ENCODE peak calls at places on chromosomes 6 and 20, in seven cellular contexts. One of them, this sample, is unnamed.

GRCh38 chr6:387293-387694 is 4.3 kb upstream of the IRF4 start:
- DNase-seq in CD4-positive, CD25-positive, alpha-beta regulatory T cell: no peak
- DNase-seq in keratinocyte: no peak
- DNase-seq in neural crest cell: no peak
- DNase-seq in CD8-positive, alpha-beta T cell: no peak
- DNase-seq in fibroblast of pulmonary artery: peak
- DNase-seq in NCI-H1092: no peak
- DNase-seq in this sample: no peak

GRCh38 chr6:110179406-110180227 is at the start of gene WASF1:
- DNase-seq in CD4-positive, CD25-positive, alpha-beta regulatory T cell: peak
- DNase-seq in keratinocyte: peak
- DNase-seq in neural crest cell: peak
- DNase-seq in CD8-positive, alpha-beta T cell: peak
- DNase-seq in fibroblast of pulmonary artery: peak
- DNase-seq in NCI-H1092: peak
- DNase-seq in this sample: peak

GRCh38 chr6:40848868-40849524 is 190.0 kb downstream of the UNC5CL start:
- DNase-seq in CD4-positive, CD25-positive, alpha-beta regulatory T cell: no peak
- DNase-seq in keratinocyte: no peak
- DNase-seq in neural crest cell: no peak
- DNase-seq in CD8-positive, alpha-beta T cell: no peak
- DNase-seq in fibroblast of pulmonary artery: no peak
- DNase-seq in NCI-H1092: no peak
- DNase-seq in this sample: no peak

GRCh38 chr6:86937219-86938079 is at the start of gene HTR1E:
- DNase-seq in CD4-positive, CD25-positive, alpha-beta regulatory T cell: no peak
- DNase-seq in keratinocyte: no peak
- DNase-seq in neural crest cell: peak
- DNase-seq in CD8-positive, alpha-beta T cell: no peak
- DNase-seq in fibroblast of pulmonary artery: peak
- DNase-seq in NCI-H1092: no peak
- DNase-seq in this sample: peak

GRCh38 chr6:147676896-147677295 is 168.4 kb downstream of the SAMD5 start:
- DNase-seq in CD4-positive, CD25-positive, alpha-beta regulatory T cell: no peak
- DNase-seq in keratinocyte: no peak
- DNase-seq in neural crest cell: no peak
- DNase-seq in CD8-positive, alpha-beta T cell: no peak
- DNase-seq in fibroblast of pulmonary artery: no peak
- DNase-seq in NCI-H1092: no peak
- DNase-seq in this sample: no peak

GRCh38 chr6:13924146-13924948 is 405 bp upstream of the RNF182 start:
- DNase-seq in CD4-positive, CD25-positive, alpha-beta regulatory T cell: peak
- DNase-seq in keratinocyte: no peak
- DNase-seq in neural crest cell: peak
- DNase-seq in CD8-positive, alpha-beta T cell: no peak
- DNase-seq in fibroblast of pulmonary artery: peak
- DNase-seq in NCI-H1092: peak
- DNase-seq in this sample: peak

GRCh38 chr6:116444092-116444491 is 17.1 kb upstream of the CALHM6 start:
- DNase-seq in CD4-positive, CD25-positive, alpha-beta regulatory T cell: no peak
- DNase-seq in keratinocyte: no peak
- DNase-seq in neural crest cell: no peak
- DNase-seq in CD8-positive, alpha-beta T cell: no peak
- DNase-seq in fibroblast of pulmonary artery: peak
- DNase-seq in NCI-H1092: no peak
- DNase-seq in this sample: peak

GRCh38 chr6:169371344-169372144 is 117.9 kb upstream of the THBS2 start:
- DNase-seq in CD4-positive, CD25-positive, alpha-beta regulatory T cell: no peak
- DNase-seq in keratinocyte: no peak
- DNase-seq in neural crest cell: no peak
- DNase-seq in CD8-positive, alpha-beta T cell: no peak
- DNase-seq in fibroblast of pulmonary artery: peak
- DNase-seq in NCI-H1092: no peak
- DNase-seq in this sample: peak

GRCh38 chr6:73041051-73041450 is 184.2 kb downstream of the KHDC1L start:
- DNase-seq in CD4-positive, CD25-positive, alpha-beta regulatory T cell: no peak
- DNase-seq in keratinocyte: no peak
- DNase-seq in neural crest cell: no peak
- DNase-seq in CD8-positive, alpha-beta T cell: no peak
- DNase-seq in fibroblast of pulmonary artery: no peak
- DNase-seq in NCI-H1092: no peak
- DNase-seq in this sample: no peak

GRCh38 chr20:20225325-20225724 is 142.6 kb upstream of the INSM1 start:
- DNase-seq in CD4-positive, CD25-positive, alpha-beta regulatory T cell: no peak
- DNase-seq in keratinocyte: no peak
- DNase-seq in neural crest cell: no peak
- DNase-seq in CD8-positive, alpha-beta T cell: no peak
- DNase-seq in fibroblast of pulmonary artery: no peak
- DNase-seq in NCI-H1092: peak
- DNase-seq in this sample: no peak

GRCh38 chr6:56401477-56402070 is 154.2 kb upstream of the COL21A1 start:
- DNase-seq in CD4-positive, CD25-positive, alpha-beta regulatory T cell: no peak
- DNase-seq in keratinocyte: no peak
- DNase-seq in neural crest cell: no peak
- DNase-seq in CD8-positive, alpha-beta T cell: no peak
- DNase-seq in fibroblast of pulmonary artery: no peak
- DNase-seq in NCI-H1092: no peak
- DNase-seq in this sample: no peak

GRCh38 chr20:32509639-32510066 is 75.5 kb downstream of the NOL4L start:
- DNase-seq in CD4-positive, CD25-positive, alpha-beta regulatory T cell: peak
- DNase-seq in keratinocyte: no peak
- DNase-seq in neural crest cell: no peak
- DNase-seq in CD8-positive, alpha-beta T cell: peak
- DNase-seq in fibroblast of pulmonary artery: no peak
- DNase-seq in NCI-H1092: no peak
- DNase-seq in this sample: peak

GRCh38 chr6:77979204-77979603 is 326.4 kb downstream of the MEI4 start:
- DNase-seq in CD4-positive, CD25-positive, alpha-beta regulatory T cell: no peak
- DNase-seq in keratinocyte: no peak
- DNase-seq in neural crest cell: no peak
- DNase-seq in CD8-positive, alpha-beta T cell: no peak
- DNase-seq in fibroblast of pulmonary artery: no peak
- DNase-seq in NCI-H1092: no peak
- DNase-seq in this sample: no peak

GRCh38 chr6:34810936-34811632 is 19.2 kb downstream of the BLTP3A start:
- DNase-seq in CD4-positive, CD25-positive, alpha-beta regulatory T cell: no peak
- DNase-seq in keratinocyte: no peak
- DNase-seq in neural crest cell: no peak
- DNase-seq in CD8-positive, alpha-beta T cell: no peak
- DNase-seq in fibroblast of pulmonary artery: no peak
- DNase-seq in NCI-H1092: no peak
- DNase-seq in this sample: no peak

GRCh38 chr20:24643731-24644130 is 174.3 kb downstream of the SYNDIG1 start:
- DNase-seq in CD4-positive, CD25-positive, alpha-beta regulatory T cell: no peak
- DNase-seq in keratinocyte: no peak
- DNase-seq in neural crest cell: no peak
- DNase-seq in CD8-positive, alpha-beta T cell: no peak
- DNase-seq in fibroblast of pulmonary artery: no peak
- DNase-seq in NCI-H1092: no peak
- DNase-seq in this sample: no peak

GRCh38 chr6:136547336-136547735 is 2.9 kb downstream of the MAP7 start:
- DNase-seq in CD4-positive, CD25-positive, alpha-beta regulatory T cell: no peak
- DNase-seq in keratinocyte: no peak
- DNase-seq in neural crest cell: no peak
- DNase-seq in CD8-positive, alpha-beta T cell: no peak
- DNase-seq in fibroblast of pulmonary artery: peak
- DNase-seq in NCI-H1092: no peak
- DNase-seq in this sample: peak

GRCh38 chr6:39357998-39358686 is 35.6 kb upstream of the KCNK16 start:
- DNase-seq in CD4-positive, CD25-positive, alpha-beta regulatory T cell: no peak
- DNase-seq in keratinocyte: no peak
- DNase-seq in neural crest cell: no peak
- DNase-seq in CD8-positive, alpha-beta T cell: no peak
- DNase-seq in fibroblast of pulmonary artery: peak
- DNase-seq in NCI-H1092: peak
- DNase-seq in this sample: peak

GRCh38 chr6:32046450-32047083 is 8.4 kb downstream of the CYP21A2 start:
- DNase-seq in CD4-positive, CD25-positive, alpha-beta regulatory T cell: no peak
- DNase-seq in keratinocyte: no peak
- DNase-seq in neural crest cell: no peak
- DNase-seq in CD8-positive, alpha-beta T cell: no peak
- DNase-seq in fibroblast of pulmonary artery: peak
- DNase-seq in NCI-H1092: peak
- DNase-seq in this sample: peak

GRCh38 chr6:23647045-23647444 is 479.0 kb upstream of the NRSN1 start:
- DNase-seq in CD4-positive, CD25-positive, alpha-beta regulatory T cell: no peak
- DNase-seq in keratinocyte: no peak
- DNase-seq in neural crest cell: no peak
- DNase-seq in CD8-positive, alpha-beta T cell: no peak
- DNase-seq in fibroblast of pulmonary artery: no peak
- DNase-seq in NCI-H1092: no peak
- DNase-seq in this sample: no peak

GRCh38 chr20:53823121-53823764 is 229.6 kb upstream of the ZNF217 start:
- DNase-seq in CD4-positive, CD25-positive, alpha-beta regulatory T cell: no peak
- DNase-seq in keratinocyte: no peak
- DNase-seq in neural crest cell: no peak
- DNase-seq in CD8-positive, alpha-beta T cell: peak
- DNase-seq in fibroblast of pulmonary artery: no peak
- DNase-seq in NCI-H1092: no peak
- DNase-seq in this sample: no peak

GRCh38 chr6:90199900-90200299 is 96.7 kb downstream of the BACH2 start:
- DNase-seq in CD4-positive, CD25-positive, alpha-beta regulatory T cell: no peak
- DNase-seq in keratinocyte: no peak
- DNase-seq in neural crest cell: no peak
- DNase-seq in CD8-positive, alpha-beta T cell: no peak
- DNase-seq in fibroblast of pulmonary artery: no peak
- DNase-seq in NCI-H1092: no peak
- DNase-seq in this sample: no peak

GRCh38 chr6:160079686-160080043 is 42.0 kb upstream of the SLC22A1 start:
- DNase-seq in CD4-positive, CD25-positive, alpha-beta regulatory T cell: no peak
- DNase-seq in keratinocyte: no peak
- DNase-seq in neural crest cell: no peak
- DNase-seq in CD8-positive, alpha-beta T cell: no peak
- DNase-seq in fibroblast of pulmonary artery: no peak
- DNase-seq in NCI-H1092: no peak
- DNase-seq in this sample: no peak

GRCh38 chr6:40973304-40973703 is 65.7 kb downstream of the UNC5CL start:
- DNase-seq in CD4-positive, CD25-positive, alpha-beta regulatory T cell: no peak
- DNase-seq in keratinocyte: no peak
- DNase-seq in neural crest cell: no peak
- DNase-seq in CD8-positive, alpha-beta T cell: no peak
- DNase-seq in fibroblast of pulmonary artery: no peak
- DNase-seq in NCI-H1092: no peak
- DNase-seq in this sample: no peak

GRCh38 chr20:9038791-9039190 is 30.1 kb upstream of the PLCB4 start:
- DNase-seq in CD4-positive, CD25-positive, alpha-beta regulatory T cell: no peak
- DNase-seq in keratinocyte: no peak
- DNase-seq in neural crest cell: no peak
- DNase-seq in CD8-positive, alpha-beta T cell: no peak
- DNase-seq in fibroblast of pulmonary artery: no peak
- DNase-seq in NCI-H1092: no peak
- DNase-seq in this sample: no peak

GRCh38 chr6:47094351-47094925 is 52.3 kb upstream of the ADGRF1 start:
- DNase-seq in CD4-positive, CD25-positive, alpha-beta regulatory T cell: no peak
- DNase-seq in keratinocyte: no peak
- DNase-seq in neural crest cell: no peak
- DNase-seq in CD8-positive, alpha-beta T cell: no peak
- DNase-seq in fibroblast of pulmonary artery: peak
- DNase-seq in NCI-H1092: no peak
- DNase-seq in this sample: no peak

GRCh38 chr20:23339986-23340385 is 10.6 kb upstream of the NXT1 start:
- DNase-seq in CD4-positive, CD25-positive, alpha-beta regulatory T cell: no peak
- DNase-seq in keratinocyte: no peak
- DNase-seq in neural crest cell: no peak
- DNase-seq in CD8-positive, alpha-beta T cell: no peak
- DNase-seq in fibroblast of pulmonary artery: no peak
- DNase-seq in NCI-H1092: no peak
- DNase-seq in this sample: no peak

GRCh38 chr6:4351857-4352669 is 216.7 kb upstream of the ECI2 start:
- DNase-seq in CD4-positive, CD25-positive, alpha-beta regulatory T cell: no peak
- DNase-seq in keratinocyte: peak
- DNase-seq in neural crest cell: no peak
- DNase-seq in CD8-positive, alpha-beta T cell: no peak
- DNase-seq in fibroblast of pulmonary artery: peak
- DNase-seq in NCI-H1092: no peak
- DNase-seq in this sample: peak